ENCODE peak calls at places on chromosome 13, in seven cellular contexts. S, C, K, N, H, L and A are unnamed samples.

GRCh38 chr13:94710881-94711560 is 1.3 kb downstream of the SOX21 start:
- DNase-seq in N (no peak), L (peak; percentile 50), H (no peak), S (no peak), C (peak; percentile 43), K (peak; percentile 62), A (no peak)

GRCh38 chr13:32228330-32229041 is 86.7 kb downstream of the ZAR1L start:
- DNase-seq in N (no peak), S (no peak), K (no peak), H (no peak), C (no peak), L (peak; percentile 73), A (no peak)

GRCh38 chr13:85661639-85662038 is 137.6 kb downstream of the SLITRK6 start:
- DNase-seq in N (no peak), H (no peak), S (no peak), C (no peak), L (no peak), K (no peak), A (no peak)

GRCh38 chr13:28031220-28031903 is 42.9 kb upstream of the URAD start:
- DNase-seq in N (no peak), H (peak; percentile 33), L (no peak), S (no peak), C (no peak), K (peak; percentile 76), A (peak; percentile 73)

GRCh38 chr13:101881593-101881992 is 429.1 kb downstream of the ITGBL1 start:
- DNase-seq in S (no peak), C (no peak), L (no peak), K (no peak), N (no peak), H (no peak), A (no peak)

GRCh38 chr13:79183231-79183630 is 222.8 kb downstream of the RBM26 start:
- DNase-seq in N (no peak), K (no peak), L (no peak), S (no peak), C (no peak), H (no peak), A (no peak)

GRCh38 chr13:23427342-23428182 is 5.9 kb downstream of the SACS start:
- DNase-seq in C (peak; percentile 35), S (no peak), N (peak; percentile 97), K (peak; percentile 80), L (no peak), H (no peak), A (peak; percentile 64)

GRCh38 chr13:109297628-109298027 is 488.8 kb downstream of the IRS2 start:
- DNase-seq in C (no peak), N (peak; percentile 89), L (no peak), S (no peak), K (no peak), H (no peak), A (no peak)

GRCh38 chr13:110676511-110677204 is 29.3 kb downstream of the CARS2 start:
- DNase-seq in K (no peak), N (no peak), S (no peak), C (no peak), H (no peak), L (no peak), A (no peak)

GRCh38 chr13:20429682-20430081 is 96.0 kb downstream of the CRYL1 start:
- DNase-seq in H (no peak), N (no peak), C (no peak), L (no peak), K (no peak), S (no peak), A (no peak)

GRCh38 chr13:20428666-20429644 is 96.7 kb downstream of the CRYL1 start:
- DNase-seq in S (no peak), H (no peak), N (no peak), K (no peak), C (no peak), L (no peak), A (no peak)

GRCh38 chr13:20431687-20432384 is 93.8 kb downstream of the CRYL1 start:
- DNase-seq in N (no peak), S (no peak), H (no peak), C (no peak), L (no peak), K (no peak), A (no peak)

GRCh38 chr13:20430296-20430695 is 95.4 kb downstream of the CRYL1 start:
- DNase-seq in S (no peak), C (no peak), K (no peak), L (no peak), H (no peak), N (no peak), A (no peak)

GRCh38 chr13:20431080-20431479 is 94.6 kb downstream of the CRYL1 start:
- DNase-seq in H (no peak), K (no peak), N (no peak), L (no peak), S (no peak), C (no peak), A (no peak)
- H3K27ac ChIP-seq in H (no peak overlapping the region), K (no peak overlapping the region), N (no peak overlapping the region), L (no peak overlapping the region), S (no peak overlapping the region), C (no peak overlapping the region), A (no peak overlapping the region)

DNA sequence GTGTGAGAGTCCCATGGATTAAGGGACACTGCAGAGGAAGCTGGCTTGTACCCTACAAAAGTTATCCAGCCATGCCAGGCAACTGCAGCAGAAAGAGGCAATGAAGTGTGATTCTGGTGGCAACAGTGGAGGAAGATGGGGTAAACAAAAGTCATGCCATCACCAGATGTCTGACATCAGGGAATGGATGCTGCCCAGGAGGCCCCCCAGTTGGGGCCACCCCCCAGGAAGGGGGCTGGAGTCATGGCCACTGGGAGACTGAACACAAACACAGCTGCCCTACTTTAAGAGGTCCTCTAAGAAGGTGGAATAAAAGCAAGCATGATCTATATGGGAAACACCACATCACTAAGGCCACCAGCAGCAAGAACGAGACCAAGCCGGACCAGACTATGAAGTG is 235.3 kb downstream of the KLF12 start:
- DNase-seq in K (no peak), H (no peak), C (no peak), L (no peak), N (no peak), S (no peak), A (no peak)
- H3K4me1 ChIP-seq in K (no peaks in the 10 kb centered on the region), H (peaks cover 2% of the 10 kb centered on the region), C (no peaks in the 10 kb centered on the region), L (no peaks in the 10 kb centered on the region), N (no peaks in the 10 kb centered on the region), S (no peaks in the 10 kb centered on the region), A (no peaks in the 10 kb centered on the region)

DNA sequence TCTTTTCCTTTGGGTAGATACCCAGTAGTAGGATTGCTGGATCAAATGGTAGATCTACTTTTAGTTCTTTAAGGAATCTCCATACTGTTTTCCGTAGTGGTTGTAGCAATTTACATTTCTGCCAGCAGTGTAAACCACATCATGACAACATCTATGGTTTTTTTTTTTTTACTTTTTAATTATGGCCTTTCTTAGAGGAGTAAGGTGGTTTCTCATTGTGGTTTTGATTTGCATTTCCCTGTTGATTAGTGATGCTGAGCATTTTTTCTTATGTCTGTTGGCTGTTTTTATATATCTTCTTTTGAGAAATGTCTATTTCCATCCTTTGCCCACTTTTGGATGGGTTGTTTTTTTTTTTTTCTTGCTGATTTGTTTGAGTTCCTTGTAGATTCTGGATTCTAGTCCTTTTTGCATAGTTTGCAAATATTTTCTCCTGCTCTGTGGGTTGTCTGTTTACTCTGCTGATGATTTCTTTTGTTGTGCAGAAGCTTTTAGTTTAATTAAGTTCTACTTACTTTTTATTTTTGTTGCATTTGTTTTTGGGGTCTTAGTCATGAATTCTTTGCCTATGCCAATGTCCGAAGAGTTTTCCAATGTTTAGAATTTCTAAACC is 38.8 kb downstream of the TDRD3 start:
- DNase-seq in S (no peak), H (no peak), L (no peak), N (no peak), C (no peak), K (no peak), A (no peak)
- H3K27me3 ChIP-seq in S (no peaks in the 10 kb centered on the region), H (no peaks in the 10 kb centered on the region), L (no peaks in the 10 kb centered on the region), N (no peaks in the 10 kb centered on the region), C (no peaks in the 10 kb centered on the region), K (no peaks in the 10 kb centered on the region), A (no peaks in the 10 kb centered on the region)

DNA sequence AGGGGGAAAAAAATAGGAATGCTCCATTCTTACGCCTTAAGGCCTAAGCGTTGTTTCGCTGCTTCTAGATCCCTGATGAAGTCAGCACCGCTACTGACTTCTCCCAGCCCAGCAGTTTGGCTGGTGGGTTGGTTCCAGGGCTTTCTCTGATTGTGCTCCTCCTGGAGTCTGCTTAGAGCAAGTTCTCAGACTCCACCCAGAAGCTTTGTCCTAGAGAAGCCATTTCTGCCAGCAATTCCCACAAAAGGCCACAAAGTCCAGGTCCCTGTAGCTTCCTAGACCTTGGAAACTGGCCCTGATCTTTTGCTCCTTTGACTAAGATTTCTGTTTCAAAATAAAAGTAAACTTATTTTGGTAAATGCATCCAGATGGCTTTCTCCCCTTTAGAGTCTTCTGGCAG is 65.4 kb downstream of the KCTD12 start:
- DNase-seq in L (peak; percentile 48), N (peak; percentile 36), H (no peak), K (peak; percentile 77), C (no peak), S (no peak), A (peak; percentile 66)
- H3K27ac ChIP-seq in L (no peak overlapping the region), N (no peak overlapping the region), H (no peak overlapping the region), K (no peak overlapping the region), C (no peak overlapping the region), S (no peak overlapping the region), A (no peak overlapping the region)